ENCODE peak calls at places on chromosomes 11 and 22, in nine cellular contexts. P is fibroblast of the aortic adventitia, L is foreskin fibroblast, J is HCT116, N is transverse colon, F is mucosa of descending colon, G is GM12865, R is heart left ventricle, H is AG10803. Y is an unnamed sample.
A peak's percentile ranks its signal among the peaks of the same experiment; 100 is the strongest.

GRCh38 chr11:19803506-19803998 is 90.9 kb downstream of the NAV2 start:
- DNase-seq in J (no peak), R (no peak), F (no peak), G (no peak), N (peak; percentile 69), P (no peak), L (no peak), H (no peak), Y (no peak)

GRCh38 chr11:37946155-37946766 is 1348.2 kb upstream of the RAG2 start:
- DNase-seq in N (peak; percentile 12), G (peak; percentile 40), L (peak; percentile 3), P (peak; percentile 41), F (no peak), H (peak; percentile 5), J (no peak), R (no peak), Y (peak; percentile 48)

GRCh38 chr11:44709966-44710365 is 16.8 kb upstream of the TSPAN18 start:
- DNase-seq in H (peak; percentile 29), G (no peak), J (no peak), P (no peak), R (no peak), L (peak; percentile 14), N (no peak), F (no peak), Y (peak; percentile 2)

GRCh38 chr11:84261707-84262106 is 975.5 kb upstream of the CCDC90B start:
- DNase-seq in N (no peak), F (no peak), P (no peak), G (peak; percentile 18), J (no peak), L (no peak), R (no peak), H (no peak), Y (no peak)

GRCh38 chr22:18997925-18998315 is 61.8 kb upstream of the PRODH start:
- DNase-seq in J (no peak), P (no peak), R (no peak), L (no peak), G (no peak), F (no peak), N (no peak), H (no peak), Y (no peak)

GRCh38 chr11:74311352-74311926 is at the start of gene P4HA3:
- DNase-seq in J (peak; percentile 18), H (peak; percentile 29), N (peak; percentile 66), G (peak; percentile 18), P (peak; percentile 25), F (peak; percentile 76), L (peak; percentile 36), R (peak; percentile 68), Y (peak; percentile 44)

GRCh38 chr11:110513521-110514450 is 84.0 kb downstream of the FDX1 start:
- DNase-seq in G (no peak), F (no peak), H (peak; percentile 70), J (no peak), N (no peak), R (no peak), L (no peak), P (peak; percentile 84), Y (no peak)

GRCh38 chr11:69999721-70000120 is 78.4 kb upstream of the ANO1 start:
- DNase-seq in F (no peak), N (no peak), R (peak; percentile 34), L (no peak), J (no peak), G (no peak), H (no peak), P (no peak), Y (no peak)

GRCh38 chr11:65047581-65048422 is 6.8 kb downstream of the SAC3D1 start:
- DNase-seq in G (no peak), N (no peak), R (peak; percentile 27), P (no peak), H (peak; percentile 22), J (no peak), F (no peak), L (no peak), Y (no peak)

GRCh38 chr22:50186789-50187523 is 1.2 kb downstream of the TRABD start:
- DNase-seq in J (no peak), P (peak; percentile 35), H (peak; percentile 36), R (no peak), N (peak; percentile 78), G (peak; percentile 75), F (peak; percentile 82), L (peak; percentile 18), Y (peak; percentile 32)

GRCh38 chr22:48897638-48897954 is 930.1 kb downstream of the BRD1 start:
- DNase-seq in J (no peak), N (no peak), H (no peak), G (no peak), F (no peak), R (no peak), L (no peak), P (no peak), Y (no peak)

GRCh38 chr22:23756891-23757290 is 2.7 kb upstream of the VPREB3 start:
- DNase-seq in G (no peak), F (no peak), L (no peak), R (no peak), J (no peak), H (no peak), P (no peak), N (no peak), Y (no peak)

GRCh38 chr22:17149073-17149815 is 9.8 kb downstream of the HDHD5 start:
- DNase-seq in R (no peak), P (no peak), G (no peak), N (peak; percentile 81), H (no peak), L (no peak), F (no peak), J (no peak), Y (no peak)

GRCh38 chr11:9176136-9176535 is 84.7 kb upstream of the SCUBE2 start:
- DNase-seq in H (peak; percentile 55), J (no peak), L (no peak), F (no peak), P (no peak), N (no peak), R (no peak), G (no peak), Y (no peak)

GRCh38 chr11:111185259-111185658 is 60.3 kb upstream of the POU2AF2 start:
- DNase-seq in P (peak; percentile 42), F (no peak), G (no peak), J (no peak), L (peak; percentile 42), R (no peak), H (peak; percentile 60), N (no peak), Y (peak; percentile 51)

GRCh38 chr11:34250732-34251639 is 106.8 kb downstream of the ABTB2 start:
- DNase-seq in H (peak; percentile 23), L (no peak), R (peak; percentile 69), G (peak; percentile 56), J (peak; percentile 75), P (peak; percentile 41), N (peak; percentile 53), F (peak; percentile 69), Y (no peak)

GRCh38 chr11:41382927-41383326 is 76.5 kb downstream of the LRRC4C start:
- DNase-seq in F (no peak), L (no peak), R (no peak), P (peak; percentile 1), J (no peak), G (no peak), N (no peak), H (no peak), Y (no peak)

GRCh38 chr22:45612451-45612901 is 59.2 kb upstream of the ATXN10 start:
- DNase-seq in G (no peak), F (no peak), L (peak; percentile 87), J (no peak), H (peak; percentile 81), N (no peak), R (peak; percentile 45), P (peak; percentile 86), Y (peak; percentile 73)

GRCh38 chr22:49664371-49664881 is 163.2 kb downstream of the BRD1 start:
- DNase-seq in R (peak; percentile 2), J (no peak), F (no peak), P (no peak), G (no peak), L (no peak), H (no peak), N (no peak), Y (no peak)

GRCh38 chr11:133906241-133906640 is 50.5 kb downstream of the IGSF9B start:
- DNase-seq in N (no peak), G (no peak), P (no peak), F (no peak), H (no peak), R (no peak), J (no peak), L (no peak), Y (no peak)

GRCh38 chr22:38951734-38952133 is 5.7 kb upstream of the APOBEC3A start:
- DNase-seq in G (no peak), P (no peak), N (peak; percentile 56), L (no peak), R (no peak), J (no peak), F (no peak), H (no peak), Y (no peak)
- H3K4me3 ChIP-seq in G (no peak overlapping the region), P (no peak overlapping the region), N (no peak overlapping the region), L (no peak overlapping the region), R (no peak overlapping the region), J (no peak overlapping the region), F (no peak overlapping the region), H (no peak overlapping the region), Y (no peak overlapping the region)

DNA sequence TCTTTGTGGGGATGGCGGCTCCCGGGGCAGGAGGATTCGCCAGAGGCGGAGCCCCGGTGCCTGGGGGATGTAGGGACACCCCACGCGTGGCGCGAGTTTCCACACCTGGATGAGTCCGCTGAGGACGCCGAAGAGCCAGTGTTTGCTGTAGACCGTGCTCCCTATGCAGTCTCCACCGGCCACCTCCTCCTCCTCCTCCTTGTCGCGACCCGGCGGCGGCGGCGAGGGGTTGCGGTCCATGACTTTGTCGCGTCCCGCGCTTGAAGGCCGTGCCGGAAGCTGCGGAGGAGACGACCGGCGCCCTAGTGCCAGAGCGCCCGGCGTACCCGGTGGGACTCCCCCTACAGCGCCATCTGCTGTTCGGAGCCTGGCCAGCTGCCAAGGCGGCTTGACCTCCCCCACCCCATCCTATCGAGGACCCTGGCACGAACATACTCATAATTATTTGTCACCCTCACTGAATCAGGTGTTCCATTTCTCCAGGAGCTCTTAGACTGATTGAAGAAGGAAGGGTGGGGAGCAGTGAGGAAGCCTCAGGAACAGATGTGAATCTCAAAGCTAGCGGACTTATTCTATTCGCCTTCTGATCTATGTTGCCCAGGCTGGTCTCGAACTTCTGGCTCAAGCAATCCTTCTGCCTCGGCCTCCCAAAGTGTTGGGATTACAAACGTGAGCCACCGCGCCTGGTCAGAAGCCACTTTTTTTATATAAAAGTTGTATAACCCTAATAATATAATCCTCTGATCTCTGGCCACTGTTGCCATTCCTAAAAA is at the start of gene SAAL1:
- DNase-seq in L (peak; percentile 77), H (peak; percentile 73), R (peak; percentile 86), J (peak; percentile 74), G (peak; percentile 93), F (peak; percentile 89), N (peak; percentile 90), P (peak; percentile 67), Y (peak; percentile 74)
- TF ChIP-seq CTCF in L (peak; percentile 55), H (peak; percentile 51), R (peak; percentile 34), J (peak; percentile 81), G (peak; percentile 91), F (peak; percentile 80), N (peak; percentile 75), P (peak; percentile 44), Y (peak; percentile 52)

GRCh38 chr11:119115484-119116234 is 5.7 kb upstream of the HINFP start:
- DNase-seq in P (no peak), N (peak; percentile 36), J (no peak), H (no peak), L (no peak), G (no peak), R (peak; percentile 58), F (peak; percentile 58), Y (peak; percentile 41)
- H3K4me3 ChIP-seq in P (no peak overlapping the region), N (no peak overlapping the region), J (no peak overlapping the region), H (no peak overlapping the region), L (no peak overlapping the region), G (no peak overlapping the region), R (no peak overlapping the region), F (no peak overlapping the region), Y (no peak overlapping the region)

GRCh38 chr11:14422052-14422813 is 63.2 kb upstream of the RRAS2 start:
- DNase-seq in N (peak; percentile 66), P (peak; percentile 100), J (peak; percentile 45), L (peak; percentile 100), H (peak; percentile 100), R (peak; percentile 83), G (no peak), F (peak; percentile 83), Y (peak; percentile 96)
- TF ChIP-seq CTCF in N (no peak), P (no peak), J (no peak), L (no peak), H (no peak), R (no peak), G (no peak), F (no peak), Y (no peak)

Y was measured in fibroblast of villous mesenchyme.